ENCODE peak calls at places on chromosomes 6 and 20, in four cellular contexts. G is HFFc6, P is HCT116, D is B cell. K is an unnamed sample.

GRCh38 chr6:75748743-75749538 is at the start of gene MYO6:
- DNase-seq in D (peak), P (no peak), G (peak), K (no peak)

GRCh38 chr6:50699086-50699886 is 14.0 kb upstream of the TFAP2D start:
- DNase-seq in P (no peak), G (no peak), D (no peak), K (no peak)

GRCh38 chr6:31901415-31901952 is 402 bp downstream of the ZBTB12 start:
- DNase-seq in P (no peak), D (peak), G (peak), K (no peak)

GRCh38 chr6:90545450-90545849 is 41.4 kb downstream of the MAP3K7 start:
- DNase-seq in G (no peak), P (no peak), D (no peak), K (no peak)

GRCh38 chr6:53359843-53360834 is 11.4 kb upstream of the ELOVL5 start:
- DNase-seq in D (peak), G (no peak), P (no peak), K (no peak)

GRCh38 chr6:34657037-34657306 is 39.6 kb downstream of the ILRUN start:
- DNase-seq in P (no peak), D (no peak), G (peak), K (no peak)

GRCh38 chr20:19757487-19757972 is 528 bp upstream of the RIN2 start:
- DNase-seq in G (peak), P (no peak), D (no peak), K (no peak)

GRCh38 chr6:122947355-122947754 is 48.7 kb upstream of the CLVS2 start:
- DNase-seq in P (peak), D (no peak), G (no peak), K (no peak)

GRCh38 chr6:142550310-142550709 is 248.5 kb downstream of the ADGRG6 start:
- DNase-seq in P (no peak), D (no peak), G (no peak), K (no peak)

GRCh38 chr6:84770521-84770920 is 6.1 kb upstream of the TBX18 start:
- DNase-seq in P (no peak), D (no peak), G (no peak), K (no peak)

GRCh38 chr20:11001767-11002540 is 328.2 kb upstream of the JAG1 start:
- DNase-seq in G (peak), P (peak), D (no peak), K (no peak)

GRCh38 chr20:35370751-35371150 is 41.0 kb downstream of the UQCC1 start:
- DNase-seq in P (no peak), D (no peak), G (no peak), K (no peak)

GRCh38 chr6:153781306-153781705 is 257.7 kb upstream of the OPRM1 start:
- DNase-seq in D (no peak), G (no peak), P (no peak), K (no peak)

GRCh38 chr20:37611852-37612251 is 82.0 kb upstream of the CTNNBL1 start:
- DNase-seq in G (no peak), D (no peak), P (no peak), K (no peak)

GRCh38 chr6:136551103-136551502 is 881 bp upstream of the MAP7 start:
- DNase-seq in D (no peak), G (no peak), P (no peak), K (no peak)

GRCh38 chr6:47922391-47922790 is 140.6 kb downstream of the OPN5 start:
- DNase-seq in D (no peak), P (no peak), G (no peak), K (no peak)

GRCh38 chr6:56017198-56017597 is 141.8 kb upstream of the BMP5 start:
- DNase-seq in G (no peak), P (no peak), D (no peak), K (no peak)

GRCh38 chr6:116522896-116523295 is 11.5 kb downstream of the CALHM5 start:
- DNase-seq in G (no peak), D (no peak), P (no peak), K (no peak)

GRCh38 chr6:125164696-125165095 is 11.1 kb downstream of the TPD52L1 start:
- DNase-seq in P (no peak), D (no peak), G (no peak), K (no peak)
- TF ChIP-seq CTCF in P (no peak), D (no peak), G (no peak), K (no peak)

GRCh38 chr6:120077489-120077888 is 727.9 kb upstream of the MAN1A1 start:
- DNase-seq in P (peak), D (no peak), G (no peak), K (no peak)
- TF ChIP-seq CTCF in P (peak), D (no peak), G (no peak), K (no peak)

DNA sequence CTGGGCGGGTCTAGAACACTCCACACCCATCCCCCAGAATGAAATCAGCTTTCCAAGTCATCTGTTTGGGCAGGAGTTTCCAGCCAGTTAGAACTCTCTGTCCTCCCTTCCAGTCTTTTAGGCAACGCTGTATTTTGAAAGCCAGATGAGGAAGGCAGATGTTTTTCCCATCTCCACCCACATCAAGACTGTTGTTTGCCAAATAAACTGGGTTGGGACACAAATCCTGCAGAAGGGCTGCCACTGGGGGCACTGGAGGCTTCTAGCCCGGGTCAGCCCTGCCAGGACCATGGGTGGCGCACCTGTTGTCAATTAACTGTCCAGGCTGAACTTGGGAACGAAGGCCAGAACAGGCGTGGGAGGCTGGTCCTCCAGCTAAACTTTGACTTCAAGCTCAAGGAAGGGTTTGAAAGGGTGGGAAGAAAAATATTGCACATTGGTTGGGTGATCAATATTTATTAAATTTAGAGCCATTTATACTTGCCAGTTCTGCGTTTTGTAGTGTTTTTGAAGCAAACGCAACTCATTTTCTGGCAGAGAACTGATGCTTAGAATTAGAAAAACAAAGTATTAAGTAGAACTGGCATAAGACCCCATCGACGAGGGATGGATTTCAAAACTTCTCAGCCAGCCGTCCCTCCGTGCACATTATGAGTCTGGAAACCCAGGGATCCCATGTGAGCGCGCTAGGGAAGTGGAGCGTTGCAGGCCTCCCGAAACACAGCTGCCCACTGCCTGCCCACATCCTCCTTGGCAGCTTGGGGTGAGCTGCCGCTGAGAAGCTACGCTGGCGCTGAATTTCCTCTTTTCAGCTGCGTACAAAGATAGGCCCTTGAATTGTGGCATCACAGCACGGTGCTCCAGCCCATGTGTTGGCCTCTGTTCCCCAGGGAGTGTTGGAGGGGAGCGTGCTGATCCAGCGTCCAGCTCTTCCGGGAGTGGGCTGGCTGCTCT is 297.4 kb downstream of the QKI start:
- DNase-seq in P (no peak), D (peak), G (no peak), K (peak)
- TF ChIP-seq CTCF in P (no peak), D (no peak), G (peak), K (peak)

GRCh38 chr20:13222319-13222716 is 1.2 kb downstream of the ISM1 start:
- DNase-seq in D (no peak), P (no peak), G (no peak), K (no peak)

GRCh38 chr20:13221313-13221672 is 219 bp downstream of the ISM1 start:
- DNase-seq in P (no peak), D (no peak), G (no peak), K (no peak)

GRCh38 chr20:13220194-13220856 is 749 bp upstream of the ISM1 start:
- DNase-seq in G (no peak), P (no peak), D (no peak), K (no peak)

GRCh38 chr20:13220857-13221297 is at the start of gene ISM1:
- DNase-seq in P (no peak), D (peak), G (no peak), K (no peak)

DNA sequence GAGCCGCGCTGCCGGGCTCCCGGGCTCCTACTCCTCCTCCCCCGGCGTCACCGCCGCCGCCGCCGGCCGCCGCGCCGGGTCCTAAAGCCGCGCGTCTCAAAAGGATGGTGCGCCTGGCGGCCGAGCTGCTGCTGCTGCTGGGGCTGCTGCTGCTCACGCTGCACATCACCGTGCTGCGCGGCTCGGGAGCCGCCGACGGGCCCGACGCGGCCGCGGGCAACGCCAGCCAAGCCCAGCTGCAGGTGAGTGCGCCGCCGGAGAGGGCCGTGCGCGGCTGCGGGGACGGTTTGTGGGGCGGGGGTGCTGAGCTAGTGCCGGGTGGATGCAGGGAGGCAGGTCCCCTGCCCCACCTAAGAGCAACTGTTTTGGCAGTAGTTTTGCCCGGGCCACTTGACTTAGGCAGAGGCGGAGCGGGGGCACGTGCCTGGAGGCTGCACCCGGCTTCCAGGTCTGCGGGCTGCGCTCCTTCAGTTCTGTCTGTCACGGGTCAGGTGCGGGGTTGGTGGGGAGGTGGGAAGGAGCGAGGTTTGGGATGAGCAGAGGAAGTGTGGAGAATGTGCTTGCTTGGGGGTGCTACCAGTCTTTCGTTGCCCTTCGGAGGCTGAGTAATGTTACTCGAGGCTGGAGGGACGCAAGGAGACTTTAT is 722 bp downstream of the ISM1 start:
- DNase-seq in D (peak), P (peak), G (peak), K (no peak)
- TF ChIP-seq CTCF in D (no peak), P (no peak), G (no peak), K (no peak)

GRCh38 chr6:167966540-167966905 is 30.9 kb upstream of the KIF25 start:
- DNase-seq in G (no peak), P (no peak), D (no peak), K (no peak)
- TF ChIP-seq CTCF in G (no peak), P (no peak), D (no peak), K (no peak)

DNA sequence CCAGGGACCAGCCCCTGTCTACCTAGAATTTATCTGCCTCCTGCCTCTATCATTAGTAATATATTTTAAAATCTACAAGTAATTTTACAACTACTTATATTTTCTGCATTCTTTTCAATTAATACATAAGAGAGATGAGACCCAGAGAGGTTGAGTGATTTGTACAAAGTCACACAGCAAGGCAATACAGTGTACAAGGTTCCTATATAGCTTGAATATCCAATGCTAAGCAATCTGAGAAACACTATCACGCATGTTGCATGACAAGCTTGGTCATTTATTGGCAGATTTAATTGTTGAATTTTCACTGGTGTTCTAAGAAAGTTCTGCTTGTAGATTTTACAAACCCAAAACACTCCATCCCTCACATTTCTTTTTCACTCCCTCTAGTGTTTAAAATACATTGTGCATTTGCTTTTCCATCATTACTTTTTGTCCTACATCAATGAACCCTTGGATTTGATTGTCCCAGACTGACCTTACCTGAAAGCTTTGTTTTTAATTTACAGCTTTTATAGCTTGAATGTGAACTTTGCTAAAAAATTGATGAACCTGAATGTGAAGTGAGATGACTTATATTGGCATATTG is 520.9 kb upstream of the CITED2 start:
- DNase-seq in D (no peak), G (no peak), P (no peak), K (no peak)
- TF ChIP-seq CTCF in D (no peak), G (peak), P (no peak), K (no peak)

GRCh38 chr6:155371230-155371629 is 56.9 kb upstream of the TFB1M start:
- DNase-seq in P (no peak), G (no peak), D (no peak), K (no peak)
- TF ChIP-seq CTCF in P (no peak), G (no peak), D (no peak), K (no peak)

DNA sequence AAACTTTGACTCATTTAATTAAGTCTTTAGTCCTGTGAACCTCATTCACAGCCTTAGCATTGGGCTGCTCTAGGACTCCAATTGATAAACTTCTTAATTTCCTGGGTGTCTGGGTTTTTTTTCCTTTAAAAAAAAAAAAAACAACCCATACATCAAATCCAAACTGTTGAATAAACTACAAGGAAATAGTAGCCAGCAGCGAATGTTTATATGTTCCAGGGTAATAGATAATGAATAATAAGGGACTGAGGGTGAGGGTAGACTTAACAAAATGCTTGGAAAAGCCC is 563.5 kb upstream of the AGPAT4 start:
- DNase-seq in G (no peak), P (no peak), D (no peak), K (no peak)
- TF ChIP-seq CTCF in G (no peak), P (no peak), D (no peak), K (no peak)